ENCODE peak calls at places on chromosomes 16 and 17, in six cellular contexts. One of them, this sample, is unnamed.

GRCh38 chr16:12819126-12820117 is 15.7 kb upstream of the CPPED1 start:
- DNase-seq in K562: peak
- DNase-seq in GM12891: peak
- DNase-seq in HepG2: peak
- DNase-seq in GM12878: peak
- DNase-seq in H1: peak
- DNase-seq in this sample: peak

GRCh38 chr17:75778861-75779249 is 5.8 kb upstream of the UNK start:
- DNase-seq in K562: no peak
- DNase-seq in GM12891: no peak
- DNase-seq in HepG2: peak
- DNase-seq in GM12878: no peak
- DNase-seq in H1: no peak
- DNase-seq in this sample: no peak

GRCh38 chr17:36812762-36813161 is 124.5 kb upstream of the LHX1 start:
- DNase-seq in K562: no peak
- DNase-seq in GM12891: no peak
- DNase-seq in HepG2: no peak
- DNase-seq in GM12878: no peak
- DNase-seq in H1: no peak
- DNase-seq in this sample: no peak

GRCh38 chr16:66790130-66790733 is 11.2 kb downstream of the TERB1 start:
- DNase-seq in K562: no peak
- DNase-seq in GM12891: no peak
- DNase-seq in HepG2: no peak
- DNase-seq in GM12878: no peak
- DNase-seq in H1: no peak
- DNase-seq in this sample: no peak

GRCh38 chr17:64275016-64275415 is 12.0 kb upstream of the TEX2 start:
- DNase-seq in K562: no peak
- DNase-seq in GM12891: no peak
- DNase-seq in HepG2: no peak
- DNase-seq in GM12878: no peak
- DNase-seq in H1: no peak
- DNase-seq in this sample: no peak

GRCh38 chr17:9436629-9437028 is 139.0 kb downstream of the STX8 start:
- DNase-seq in K562: no peak
- DNase-seq in GM12891: no peak
- DNase-seq in HepG2: no peak
- DNase-seq in GM12878: no peak
- DNase-seq in H1: no peak
- DNase-seq in this sample: no peak

GRCh38 chr16:83420206-83420760 is 387.5 kb upstream of the HSBP1 start:
- DNase-seq in K562: peak
- DNase-seq in GM12891: no peak
- DNase-seq in HepG2: peak
- DNase-seq in GM12878: no peak
- DNase-seq in H1: no peak
- DNase-seq in this sample: no peak

GRCh38 chr16:67537636-67538591 is 9.3 kb downstream of the RIPOR1 start:
- DNase-seq in K562: no peak
- DNase-seq in GM12891: peak
- DNase-seq in HepG2: no peak
- DNase-seq in GM12878: no peak
- DNase-seq in H1: peak
- DNase-seq in this sample: peak

GRCh38 chr16:23131841-23132576 is 17.2 kb downstream of the USP31 start:
- DNase-seq in K562: no peak
- DNase-seq in GM12891: no peak
- DNase-seq in HepG2: no peak
- DNase-seq in GM12878: no peak
- DNase-seq in H1: no peak
- DNase-seq in this sample: no peak

GRCh38 chr17:17275991-17276390 is 5.1 kb downstream of the COPS3 start:
- DNase-seq in K562: no peak
- DNase-seq in GM12891: no peak
- DNase-seq in HepG2: no peak
- DNase-seq in GM12878: no peak
- DNase-seq in H1: no peak
- DNase-seq in this sample: no peak

GRCh38 chr17:31136319-31136718 is 41.5 kb downstream of the NF1 start:
- DNase-seq in K562: no peak
- DNase-seq in GM12891: no peak
- DNase-seq in HepG2: no peak
- DNase-seq in GM12878: no peak
- DNase-seq in H1: no peak
- DNase-seq in this sample: no peak

GRCh38 chr16:79431923-79432322 is 168.6 kb downstream of the MAF start:
- DNase-seq in K562: no peak
- DNase-seq in GM12891: no peak
- DNase-seq in HepG2: no peak
- DNase-seq in GM12878: no peak
- DNase-seq in H1: no peak
- DNase-seq in this sample: no peak

GRCh38 chr16:65958096-65958495 is 408.4 kb upstream of the CDH5 start:
- DNase-seq in K562: no peak
- DNase-seq in GM12891: no peak
- DNase-seq in HepG2: no peak
- DNase-seq in GM12878: no peak
- DNase-seq in H1: no peak
- DNase-seq in this sample: no peak

GRCh38 chr16:22890976-22891375 is 77.0 kb downstream of the HS3ST2 start:
- DNase-seq in K562: no peak
- DNase-seq in GM12891: no peak
- DNase-seq in HepG2: no peak
- DNase-seq in GM12878: no peak
- DNase-seq in H1: no peak
- DNase-seq in this sample: no peak

GRCh38 chr16:15672514-15673167 is 22.6 kb downstream of the NDE1 start:
- DNase-seq in K562: peak
- DNase-seq in GM12891: no peak
- DNase-seq in HepG2: peak
- DNase-seq in GM12878: no peak
- DNase-seq in H1: no peak
- DNase-seq in this sample: no peak

GRCh38 chr17:79777844-79778503 is at the start of gene CBX2:
- DNase-seq in K562: peak
- DNase-seq in GM12891: peak
- DNase-seq in HepG2: peak
- DNase-seq in GM12878: no peak
- DNase-seq in H1: peak
- DNase-seq in this sample: peak

GRCh38 chr16:27177031-27177774 is 26.1 kb upstream of the KDM8 start:
- DNase-seq in K562: no peak
- DNase-seq in GM12891: no peak
- DNase-seq in HepG2: no peak
- DNase-seq in GM12878: no peak
- DNase-seq in H1: no peak
- DNase-seq in this sample: no peak

GRCh38 chr16:84927621-84928591 is 83.4 kb downstream of the ZDHHC7 start:
- DNase-seq in K562: no peak
- DNase-seq in GM12891: no peak
- DNase-seq in HepG2: no peak
- DNase-seq in GM12878: no peak
- DNase-seq in H1: no peak
- DNase-seq in this sample: no peak

GRCh38 chr17:10172241-10172741 is 26.1 kb downstream of the GAS7 start:
- DNase-seq in K562: no peak
- DNase-seq in GM12891: no peak
- DNase-seq in HepG2: no peak
- DNase-seq in GM12878: no peak
- DNase-seq in H1: no peak
- DNase-seq in this sample: no peak

GRCh38 chr17:8173871-8174322 is 2.3 kb downstream of the TMEM107 start:
- DNase-seq in K562: no peak
- DNase-seq in GM12891: no peak
- DNase-seq in HepG2: no peak
- DNase-seq in GM12878: no peak
- DNase-seq in H1: no peak
- DNase-seq in this sample: no peak

GRCh38 chr16:77406680-77407079 is 28.2 kb downstream of the ADAMTS18 start:
- DNase-seq in K562: peak
- DNase-seq in GM12891: no peak
- DNase-seq in HepG2: peak
- DNase-seq in GM12878: no peak
- DNase-seq in H1: no peak
- DNase-seq in this sample: no peak

GRCh38 chr17:48131216-48131824 is 23.8 kb downstream of the SNX11 start:
- DNase-seq in K562: peak
- DNase-seq in GM12891: no peak
- DNase-seq in HepG2: peak
- DNase-seq in GM12878: no peak
- DNase-seq in H1: peak
- DNase-seq in this sample: peak

GRCh38 chr16:75572859-75573542 is 6.8 kb downstream of the GABARAPL2 start:
- DNase-seq in K562: peak
- DNase-seq in GM12891: no peak
- DNase-seq in HepG2: no peak
- DNase-seq in GM12878: no peak
- DNase-seq in H1: no peak
- DNase-seq in this sample: no peak

GRCh38 chr16:12766853-12767252 is 36.8 kb downstream of the CPPED1 start:
- DNase-seq in K562: peak
- DNase-seq in GM12891: no peak
- DNase-seq in HepG2: no peak
- DNase-seq in GM12878: no peak
- DNase-seq in H1: no peak
- DNase-seq in this sample: no peak

GRCh38 chr17:21090889-21091618 is 35.7 kb upstream of the DHRS7B start:
- DNase-seq in K562: peak
- DNase-seq in GM12891: no peak
- DNase-seq in HepG2: no peak
- DNase-seq in GM12878: no peak
- DNase-seq in H1: no peak
- DNase-seq in this sample: no peak

GRCh38 chr17:21094298-21094704 is 32.5 kb upstream of the DHRS7B start:
- DNase-seq in K562: no peak
- DNase-seq in GM12891: no peak
- DNase-seq in HepG2: peak
- DNase-seq in GM12878: no peak
- DNase-seq in H1: no peak
- DNase-seq in this sample: no peak

GRCh38 chr17:21089933-21090888 is 36.6 kb upstream of the DHRS7B start:
- DNase-seq in K562: no peak
- DNase-seq in GM12891: no peak
- DNase-seq in HepG2: no peak
- DNase-seq in GM12878: no peak
- DNase-seq in H1: no peak
- DNase-seq in this sample: no peak

GRCh38 chr17:21085707-21086106 is 41.1 kb upstream of the DHRS7B start:
- DNase-seq in K562: no peak
- DNase-seq in GM12891: no peak
- DNase-seq in HepG2: no peak
- DNase-seq in GM12878: no peak
- DNase-seq in H1: no peak
- DNase-seq in this sample: no peak

DNA sequence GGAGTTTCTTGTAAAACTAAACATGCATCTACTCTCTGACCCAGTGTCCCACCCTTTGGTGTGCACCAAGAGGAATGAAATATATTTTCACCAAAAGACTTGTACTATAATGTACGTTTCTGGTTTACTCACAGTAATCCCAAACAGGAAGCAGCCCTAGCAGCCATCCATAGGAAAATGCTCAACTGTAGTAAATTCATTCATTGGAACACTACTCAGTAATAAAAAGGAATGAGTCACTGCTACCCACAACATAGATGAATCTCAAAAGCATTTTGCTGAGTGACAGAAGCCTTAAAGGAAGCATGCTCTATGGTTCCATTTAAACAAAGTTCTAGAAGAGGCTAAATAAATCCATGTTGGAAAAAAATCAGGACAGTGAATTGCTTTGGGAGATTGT is 37.6 kb upstream of the DHRS7B start:
- DNase-seq in K562: no peak
- DNase-seq in GM12891: no peak
- DNase-seq in HepG2: no peak
- DNase-seq in GM12878: no peak
- DNase-seq in H1: no peak
- DNase-seq in this sample: no peak
- TF ChIP-seq TAF1 in K562: no peak
- TF ChIP-seq TAF1 in GM12891: no peak
- TF ChIP-seq TAF1 in HepG2: no peak
- TF ChIP-seq TAF1 in GM12878: no peak
- TF ChIP-seq TAF1 in H1: no peak
- TF ChIP-seq TAF1 in this sample: no peak

DNA sequence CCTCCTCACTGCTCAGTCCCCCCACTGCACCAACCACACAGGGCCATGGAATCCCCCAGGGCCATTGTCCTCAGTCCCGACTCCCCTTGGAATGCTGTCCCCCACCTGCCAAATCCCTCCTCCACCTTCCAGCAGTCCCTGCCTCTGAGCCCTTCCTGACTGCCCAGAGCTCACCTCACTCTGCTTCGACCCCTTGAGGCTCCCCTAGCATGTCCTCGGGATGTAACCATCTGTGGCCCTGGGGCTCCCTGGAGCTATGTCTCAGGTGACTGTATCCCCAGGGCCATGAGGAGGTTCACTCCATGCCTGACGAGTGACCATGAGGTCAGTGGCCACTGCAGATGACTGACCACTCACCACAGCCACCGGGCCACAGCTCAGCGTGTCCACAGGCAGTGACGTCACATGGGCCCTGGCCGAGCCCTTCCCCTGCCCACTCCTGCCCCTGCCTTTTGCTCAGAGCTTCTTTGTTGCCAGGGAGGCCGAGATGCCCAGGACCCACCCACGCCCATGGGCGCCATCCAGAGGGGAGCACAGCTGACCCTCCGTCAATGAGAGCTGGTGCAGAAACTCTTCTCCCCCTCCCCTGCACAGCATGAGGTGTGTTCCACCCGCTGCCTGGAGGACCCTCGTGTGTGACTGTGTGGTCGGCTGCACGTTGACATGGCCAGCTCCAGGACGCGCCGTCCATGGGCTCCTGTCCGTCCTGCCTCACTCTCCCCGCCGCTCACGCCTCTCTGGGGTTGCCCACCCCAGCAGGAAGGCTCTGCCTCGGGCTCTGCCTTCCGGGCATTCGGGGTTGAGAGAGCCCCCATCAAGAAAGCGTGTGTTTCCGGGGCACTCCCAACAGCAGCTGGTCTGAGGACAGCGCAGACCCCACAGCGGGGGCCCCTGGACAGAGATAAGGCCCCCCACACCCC is 7.9 kb upstream of the PIEZO1 start:
- DNase-seq in K562: no peak
- DNase-seq in GM12891: no peak
- DNase-seq in HepG2: no peak
- DNase-seq in GM12878: no peak
- DNase-seq in H1: peak
- DNase-seq in this sample: no peak
- TF ChIP-seq POLR2AphosphoS5 in K562: no peak
- TF ChIP-seq POLR2AphosphoS5 in GM12891: no peak
- TF ChIP-seq POLR2AphosphoS5 in HepG2: no peak
- TF ChIP-seq POLR2AphosphoS5 in GM12878: no peak
- TF ChIP-seq POLR2AphosphoS5 in H1: no peak
- TF ChIP-seq POLR2AphosphoS5 in this sample: no peak

GRCh38 chr17:57718878-57719277 is 26.2 kb downstream of the CCDC182 start:
- DNase-seq in K562: no peak
- DNase-seq in GM12891: no peak
- DNase-seq in HepG2: no peak
- DNase-seq in GM12878: no peak
- DNase-seq in H1: no peak
- DNase-seq in this sample: no peak
- TF ChIP-seq POLR2A in K562: no peak
- TF ChIP-seq POLR2A in GM12891: no peak
- TF ChIP-seq POLR2A in HepG2: no peak
- TF ChIP-seq POLR2A in GM12878: no peak
- TF ChIP-seq POLR2A in H1: no peak
- TF ChIP-seq POLR2A in this sample: no peak

GRCh38 chr17:50498021-50498874 is 10.0 kb upstream of the MYCBPAP start:
- DNase-seq in K562: no peak
- DNase-seq in GM12891: no peak
- DNase-seq in HepG2: no peak
- DNase-seq in GM12878: no peak
- DNase-seq in H1: no peak
- DNase-seq in this sample: no peak
- TF ChIP-seq TAF1 in K562: no peak
- TF ChIP-seq TAF1 in GM12891: no peak
- TF ChIP-seq TAF1 in HepG2: no peak
- TF ChIP-seq TAF1 in GM12878: no peak
- TF ChIP-seq TAF1 in H1: no peak
- TF ChIP-seq TAF1 in this sample: no peak